ENCODE peak calls at places on chromosomes 16 and 17, in eight cellular contexts. J is hepatocyte, F is OCI-LY7, L is SK-N-SH, M is HCT116, P is neural progenitor cell, A is GM23248, K is PC-3. R is an unnamed sample.

GRCh38 chr16:1335211-1335971 is 1.9 kb downstream of the BAIAP3 start:
- DNase-seq in F (no peak), K (no peak), J (no peak), P (no peak), L (no peak), M (no peak), A (no peak), R (no peak)

GRCh38 chr17:29933379-29933778 is 3.4 kb upstream of the SSH2 start:
- DNase-seq in L (no peak), J (peak; percentile 23), F (no peak), M (peak; percentile 28), K (peak; percentile 39), A (peak; percentile 50), P (peak; percentile 50), R (no peak)

GRCh38 chr16:88705076-88705684 is 1.0 kb downstream of the RNF166 start:
- DNase-seq in L (no peak), K (no peak), A (peak; percentile 78), F (peak; percentile 44), J (no peak), P (no peak), M (no peak), R (peak; percentile 12)

GRCh38 chr17:77454560-77455095 is 313.9 kb downstream of the SEC14L1 start:
- DNase-seq in A (no peak), K (no peak), L (no peak), J (no peak), M (no peak), F (peak; percentile 65), P (no peak), R (no peak)

GRCh38 chr17:78318407-78318806 is 41.5 kb downstream of the SOCS3 start:
- DNase-seq in P (no peak), L (peak; percentile 22), M (no peak), J (no peak), K (no peak), A (no peak), F (no peak), R (no peak)

GRCh38 chr17:51165680-51166197 is 472 bp upstream of the NME2 start:
- DNase-seq in L (peak; percentile 67), P (peak; percentile 48), J (peak; percentile 51), K (no peak), F (no peak), A (peak; percentile 52), M (no peak), R (no peak)

GRCh38 chr16:52677487-52677886 is 130.5 kb upstream of the TOX3 start:
- DNase-seq in F (no peak), P (no peak), M (no peak), J (peak; percentile 19), K (no peak), A (no peak), L (no peak), R (no peak)

GRCh38 chr16:73434621-73435020 is 386.7 kb upstream of the ZFHX3 start:
- DNase-seq in F (no peak), M (no peak), K (no peak), P (no peak), A (no peak), L (no peak), J (no peak), R (no peak)

GRCh38 chr17:980406-981291 is 1.1 kb upstream of the NXN start:
- DNase-seq in L (peak; percentile 80), J (peak; percentile 94), K (peak; percentile 89), A (peak; percentile 96), F (peak; percentile 95), P (peak; percentile 94), M (peak; percentile 76), R (peak; percentile 94)

GRCh38 chr16:50640391-50640790 is 40.7 kb downstream of the SNX20 start:
- DNase-seq in A (peak; percentile 32), J (no peak), F (no peak), L (no peak), M (no peak), P (no peak), K (no peak), R (no peak)

GRCh38 chr16:31474173-31474714 is 2.3 kb downstream of the TGFB1I1 start:
- DNase-seq in A (peak; percentile 83), K (no peak), M (no peak), J (no peak), L (no peak), F (no peak), P (no peak), R (no peak)

GRCh38 chr17:3887811-3888210 is 5.0 kb downstream of the CAMKK1 start:
- DNase-seq in M (no peak), F (no peak), L (no peak), P (no peak), J (no peak), K (no peak), A (peak; percentile 30), R (no peak)

GRCh38 chr17:82775033-82775823 is 23.4 kb downstream of the TBCD start:
- DNase-seq in M (peak; percentile 24), J (peak; percentile 74), F (peak; percentile 57), L (peak; percentile 41), K (peak; percentile 65), P (peak; percentile 74), A (peak; percentile 66), R (no peak)

GRCh38 chr16:88922114-88922825 is 54.7 kb downstream of the CBFA2T3 start:
- DNase-seq in M (no peak), J (no peak), L (no peak), P (peak; percentile 54), K (peak; percentile 42), F (no peak), A (peak; percentile 87), R (no peak)

GRCh38 chr17:36888236-36888957 is 48.9 kb upstream of the LHX1 start:
- DNase-seq in K (no peak), J (no peak), L (no peak), M (no peak), A (no peak), F (no peak), P (peak; percentile 29), R (peak; percentile 67)

GRCh38 chr16:81238296-81239011 is at the start of gene BCO1:
- DNase-seq in K (peak; percentile 53), M (no peak), L (no peak), P (peak; percentile 87), F (no peak), A (peak; percentile 68), J (peak; percentile 56), R (no peak)

GRCh38 chr17:73227379-73227778 is 34.3 kb downstream of the CPSF4L start:
- DNase-seq in F (no peak), L (no peak), M (no peak), P (no peak), A (no peak), J (no peak), K (no peak), R (no peak)

GRCh38 chr17:16935241-16935663 is 36.7 kb downstream of the TNFRSF13B start:
- DNase-seq in J (no peak), F (no peak), M (no peak), A (no peak), P (no peak), K (no peak), L (no peak), R (no peak)

DNA sequence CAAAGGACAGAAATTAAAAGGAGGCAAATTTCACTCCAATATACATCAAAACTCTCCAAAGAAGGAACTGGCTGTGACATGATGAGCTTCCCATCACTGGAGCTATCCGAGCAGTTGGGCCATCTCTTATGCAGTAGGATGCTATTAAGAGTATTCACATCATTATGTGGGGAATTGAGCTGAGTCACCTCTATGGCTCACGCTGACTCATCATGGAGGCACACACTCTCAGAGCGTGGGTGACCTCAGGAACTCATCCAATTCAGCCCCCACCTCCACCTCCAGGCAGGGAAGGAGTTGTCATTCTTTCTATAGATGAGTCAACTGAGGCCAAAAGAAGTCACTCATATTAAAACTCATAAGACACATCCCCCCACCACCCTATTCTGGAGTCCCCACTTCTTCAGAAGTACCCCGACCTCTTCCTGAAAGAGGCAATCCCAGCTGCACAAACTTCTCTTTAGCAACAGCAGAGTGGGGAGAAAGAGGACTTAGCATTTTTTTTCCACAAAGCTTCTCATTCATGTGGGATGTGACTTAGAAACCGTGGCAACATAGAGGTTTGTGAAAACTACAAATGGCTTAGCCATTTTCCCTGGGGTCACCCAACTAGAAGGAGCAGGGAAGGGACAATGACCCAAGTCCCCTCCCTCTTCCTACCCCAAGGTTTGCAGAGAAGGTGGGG is 32.5 kb downstream of the ABCC12 start:
- DNase-seq in P (no peak), J (peak; percentile 63), M (peak; percentile 85), A (peak; percentile 100), F (no peak), L (no peak), K (peak; percentile 98), R (no peak)
- TF ChIP-seq EZH2phosphoT487 in P (no peak), J (no peak), M (no peak), A (no peak), F (no peak), L (no peak), K (no peak), R (no peak)

DNA sequence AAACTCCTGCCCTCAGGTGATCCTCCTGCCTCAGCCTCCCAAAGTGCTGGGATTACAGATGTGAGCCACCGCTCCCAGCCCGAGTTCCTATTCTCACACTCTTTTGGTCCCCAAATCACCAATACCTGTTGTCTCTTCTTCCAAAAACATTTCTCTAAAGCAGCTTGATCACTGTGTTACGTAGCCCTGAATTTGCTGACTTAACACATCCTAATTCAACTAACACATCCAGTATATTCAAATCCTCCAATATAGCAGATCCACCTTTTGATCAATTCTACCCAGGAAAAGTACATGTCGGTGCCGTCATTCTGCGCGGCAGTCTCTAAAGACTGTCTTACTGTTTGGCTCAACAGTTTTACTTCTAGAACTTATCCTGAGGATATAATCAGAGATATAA is 191.3 kb downstream of the ZNF18 start:
- DNase-seq in L (no peak), F (no peak), A (no peak), P (no peak), M (no peak), J (no peak), K (no peak), R (no peak)
- TF ChIP-seq EZH2phosphoT487 in L (no peak), F (no peak), A (no peak), P (no peak), M (no peak), J (no peak), K (no peak), R (no peak)

DNA sequence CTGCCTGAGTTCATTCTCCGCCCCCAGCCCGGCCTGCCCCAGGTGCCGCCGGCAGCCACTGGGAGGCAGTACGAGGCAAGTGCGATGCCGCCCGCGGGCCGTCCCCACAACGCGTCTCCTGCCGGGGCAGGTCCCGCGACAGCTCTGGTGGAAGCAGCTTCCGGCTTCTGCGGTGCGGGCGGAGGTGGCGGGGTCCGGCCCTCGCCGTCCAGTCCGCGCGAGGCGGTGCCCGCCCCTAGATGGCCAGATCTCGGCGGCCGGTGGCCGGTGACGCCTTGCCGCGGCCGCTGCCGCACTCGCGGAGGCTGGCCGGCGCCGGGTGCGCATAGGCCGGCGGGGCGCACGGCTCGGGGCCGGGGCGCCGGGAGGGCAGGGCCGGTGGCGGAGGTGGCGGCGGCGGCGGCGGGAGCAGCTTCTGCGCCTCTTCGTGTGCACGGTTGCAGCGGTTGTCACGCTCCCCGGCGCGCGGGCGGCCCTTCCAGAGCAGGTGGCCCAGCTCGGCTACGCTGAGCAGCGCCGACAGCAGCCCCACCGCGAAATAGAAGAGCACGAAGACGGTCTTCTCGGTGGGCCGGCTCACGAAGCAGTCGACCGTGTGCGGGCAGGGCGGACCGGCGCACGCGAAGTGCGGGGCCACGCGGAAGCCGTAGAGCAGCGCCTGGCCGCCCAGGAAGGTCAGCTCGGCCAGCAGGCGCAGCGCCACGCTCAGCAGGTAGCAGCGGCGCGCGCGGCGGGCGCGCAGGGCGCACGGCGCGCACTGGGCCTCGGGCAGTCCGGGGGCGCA is 1.6 kb downstream of the GJD3 start:
- DNase-seq in P (peak; percentile 92), K (peak; percentile 75), A (peak; percentile 89), L (peak; percentile 93), J (peak; percentile 91), M (peak; percentile 54), F (peak; percentile 82), R (peak; percentile 89)
- TF ChIP-seq EZH2phosphoT487 in P (peak; percentile 26), K (no peak), A (no peak), L (no peak), J (no peak), M (no peak), F (no peak), R (no peak)

GRCh38 chr16:83804366-83804765 is 3.4 kb upstream of the HSBP1 start:
- DNase-seq in J (no peak), L (no peak), M (no peak), P (no peak), F (no peak), A (no peak), K (no peak), R (no peak)
- TF ChIP-seq EZH2phosphoT487 in J (no peak), L (no peak), M (no peak), P (no peak), F (no peak), A (no peak), K (no peak), R (no peak)